ENCODE peak calls at places on chromosome 9, in eight cellular contexts. O is mucosa of descending colon, W is activated gamma-delta T cell treated with Interleukin-2 at 50 U/mL for 16 hours, Y is adrenal gland, G is iPS-NIHi11, U is neural crest cell, C is astrocyte of the spinal cord, B is SW480. F is an unnamed sample.

GRCh38 chr9:136560586-136560985 is 14.7 kb upstream of the NOTCH1 start:
- DNase-seq in O (no peak), W (no peak), Y (no peak), G (no peak), U (no peak), C (no peak), B (no peak), F (no peak)

GRCh38 chr9:22817181-22817580 is 370.6 kb downstream of the DMRTA1 start:
- DNase-seq in O (no peak), W (no peak), Y (no peak), G (no peak), U (no peak), C (peak), B (no peak), F (no peak)

GRCh38 chr9:32294051-32294600 is 90.3 kb upstream of the ACO1 start:
- DNase-seq in O (no peak), W (no peak), Y (no peak), G (no peak), U (no peak), C (no peak), B (no peak), F (no peak)

GRCh38 chr9:127395491-127396252 is 1.3 kb upstream of the SLC2A8 start:
- DNase-seq in O (no peak), W (no peak), Y (no peak), G (no peak), U (no peak), C (no peak), B (no peak), F (no peak)

GRCh38 chr9:78573205-78573604 is 276.3 kb downstream of the PSAT1 start:
- DNase-seq in O (no peak), W (no peak), Y (no peak), G (no peak), U (no peak), C (no peak), B (no peak), F (no peak)

GRCh38 chr9:90770927-90771326 is 30.7 kb upstream of the SYK start:
- DNase-seq in O (no peak), W (no peak), Y (no peak), G (no peak), U (no peak), C (no peak), B (no peak), F (no peak)

GRCh38 chr9:16029056-16029615 is 476.3 kb downstream of the CCDC171 start:
- DNase-seq in O (no peak), W (no peak), Y (no peak), G (no peak), U (no peak), C (peak), B (no peak), F (no peak)

GRCh38 chr9:111744363-111744762 is 50.4 kb downstream of the SHOC1 start:
- DNase-seq in O (no peak), W (no peak), Y (no peak), G (no peak), U (no peak), C (no peak), B (no peak), F (no peak)

GRCh38 chr9:70079364-70080103 is 35.9 kb downstream of the MAMDC2 start:
- DNase-seq in O (no peak), W (no peak), Y (no peak), G (no peak), U (no peak), C (no peak), B (no peak), F (no peak)

GRCh38 chr9:18122156-18122555 is 351.8 kb upstream of the ADAMTSL1 start:
- DNase-seq in O (no peak), W (no peak), Y (no peak), G (no peak), U (no peak), C (no peak), B (no peak), F (no peak)

GRCh38 chr9:83933804-83934203 is 12.6 kb upstream of the KIF27 start:
- DNase-seq in O (no peak), W (no peak), Y (peak), G (no peak), U (no peak), C (no peak), B (no peak), F (no peak)

GRCh38 chr9:114501786-114502682 is 3.2 kb downstream of the WHRN start:
- DNase-seq in O (no peak), W (no peak), Y (peak), G (peak), U (no peak), C (peak), B (no peak), F (no peak)

F was measured in NCI-H1930.